ENCODE peak calls at places on chromosomes 12 and 14, in five cellular contexts. M, J, W, V and L are unnamed samples.
A peak's percentile ranks its signal among the peaks of the same experiment; 100 is the strongest.

GRCh38 chr14:80974338-80975078 is 19.1 kb downstream of the TSHR start:
- DNase-seq in J (no peak), W (no peak), V (peak; percentile 41), M (peak; percentile 89), L (no peak)

GRCh38 chr14:104140463-104141331 is 2.3 kb downstream of the KIF26A start:
- DNase-seq in M (no peak), W (peak; percentile 42), J (peak; percentile 66), V (no peak), L (no peak)

GRCh38 chr14:23559010-23559920 is 3.2 kb downstream of the THTPA start:
- DNase-seq in W (peak; percentile 74), J (peak; percentile 88), V (peak; percentile 74), M (peak; percentile 40), L (peak; percentile 72)

GRCh38 chr14:58455593-58456265 is 28.2 kb downstream of the KIAA0586 start:
- DNase-seq in V (no peak), M (peak; percentile 55), W (no peak), J (no peak), L (peak; percentile 18)

GRCh38 chr12:52081263-52081733 is 1.8 kb downstream of the SMIM41 start:
- DNase-seq in V (no peak), J (peak; percentile 91), W (no peak), M (no peak), L (no peak)

GRCh38 chr12:80040075-80040738 is 59.1 kb upstream of the OTOGL start:
- DNase-seq in W (no peak), J (no peak), M (peak; percentile 92), V (peak; percentile 48), L (peak; percentile 63)

GRCh38 chr12:102174117-102174516 is 23.5 kb downstream of the PMCH start:
- DNase-seq in J (no peak), V (no peak), W (no peak), M (no peak), L (no peak)

GRCh38 chr14:101762530-101763101 is 1.1 kb downstream of the PPP2R5C start:
- DNase-seq in J (no peak), V (no peak), W (no peak), M (no peak), L (no peak)

GRCh38 chr12:102406033-102406584 is 74.3 kb downstream of the IGF1 start:
- DNase-seq in M (peak; percentile 42), V (peak; percentile 22), W (peak; percentile 51), J (no peak), L (peak; percentile 11)

GRCh38 chr12:58925111-58925732 is 4.9 kb upstream of the LRIG3 start:
- DNase-seq in J (no peak), W (no peak), M (peak; percentile 80), V (peak; percentile 69), L (no peak)

GRCh38 chr12:56862264-56862663 is 71.9 kb downstream of the SDR9C7 start:
- DNase-seq in J (no peak), W (no peak), V (no peak), M (no peak), L (no peak)

GRCh38 chr12:127619869-127620769 is 646.9 kb upstream of the TMEM132C start:
- DNase-seq in V (no peak), J (no peak), M (no peak), W (no peak), L (no peak)

GRCh38 chr12:65986047-65986446 is 144.5 kb downstream of the LLPH start:
- DNase-seq in J (no peak), W (no peak), M (no peak), V (no peak), L (peak; percentile 37)

GRCh38 chr12:39440781-39441180 is 2.1 kb downstream of the KIF21A start:
- DNase-seq in V (no peak), W (no peak), J (no peak), M (no peak), L (no peak)

GRCh38 chr14:104843442-104844305 is 21.4 kb upstream of the CEP170B start:
- DNase-seq in J (peak; percentile 63), M (no peak), W (no peak), V (no peak), L (no peak)

GRCh38 chr14:76975051-76975450 is 53.5 kb downstream of the IRF2BPL start:
- DNase-seq in M (no peak), J (no peak), W (no peak), V (no peak), L (no peak)

GRCh38 chr14:51004801-51005526 is 60.7 kb upstream of the PYGL start:
- DNase-seq in V (peak; percentile 68), J (no peak), M (peak; percentile 79), W (no peak), L (peak; percentile 67)

GRCh38 chr14:68124885-68125731 is 305.5 kb downstream of the RAD51B start:
- DNase-seq in M (peak; percentile 92), V (peak; percentile 57), W (no peak), J (no peak), L (peak; percentile 66)

GRCh38 chr12:122021822-122022392 is at the start of gene BCL7A:
- DNase-seq in W (peak; percentile 72), M (peak; percentile 74), J (peak; percentile 89), V (peak; percentile 86), L (peak; percentile 86)

GRCh38 chr12:114812858-114813761 is 129.1 kb upstream of the TBX3 start:
- DNase-seq in V (peak; percentile 56), M (peak; percentile 46), J (no peak), W (no peak), L (peak; percentile 35)

GRCh38 chr12:11794311-11794710 is 144.8 kb downstream of the ETV6 start:
- DNase-seq in J (no peak), M (peak; percentile 52), W (no peak), V (no peak), L (no peak)

GRCh38 chr12:112170971-112171596 is 45.7 kb downstream of the TRAFD1 start:
- DNase-seq in W (no peak), J (peak; percentile 63), M (no peak), V (no peak), L (no peak)

GRCh38 chr12:112169086-112169872 is 43.9 kb downstream of the TRAFD1 start:
- DNase-seq in W (no peak), J (peak; percentile 66), V (no peak), M (no peak), L (no peak)

GRCh38 chr12:112169966-112170365 is 44.6 kb downstream of the TRAFD1 start:
- DNase-seq in V (no peak), J (peak; percentile 44), W (no peak), M (no peak), L (no peak)

GRCh38 chr12:112168561-112168971 is 43.2 kb downstream of the TRAFD1 start:
- DNase-seq in W (no peak), V (no peak), M (no peak), J (peak; percentile 62), L (no peak)

GRCh38 chr12:112170376-112170775 is 45.0 kb downstream of the TRAFD1 start:
- DNase-seq in V (peak; percentile 35), J (peak; percentile 75), M (no peak), W (no peak), L (peak; percentile 65)
- TF ChIP-seq CTCF in V (peak; percentile 56), J (peak; percentile 46), M (peak; percentile 46), W (peak; percentile 45), L (peak; percentile 72)

GRCh38 chr12:88552672-88553079 is 27.6 kb downstream of the KITLG start:
- DNase-seq in V (peak; percentile 78), M (peak; percentile 77), W (no peak), J (no peak), L (peak; percentile 83)
- H3K4me3 ChIP-seq in V (no peak overlapping the region), M (no peak overlapping the region), W (no peak overlapping the region), J (no peak overlapping the region), L (no peak overlapping the region)

GRCh38 chr12:53268009-53268636 is at the start of gene ESPL1:
- DNase-seq in J (peak; percentile 91), M (peak; percentile 70), W (peak; percentile 80), V (peak; percentile 84), L (peak; percentile 76)
- TF ChIP-seq CTCF in J (peak; percentile 68), M (peak; percentile 27), W (peak; percentile 47), V (peak; percentile 30), L (peak; percentile 19)

GRCh38 chr14:20630340-20631022 is 11.0 kb downstream of the OR6S1 start:
- DNase-seq in V (peak; percentile 41), W (no peak), M (peak; percentile 27), J (peak; percentile 53), L (peak; percentile 29)

GRCh38 chr14:20626274-20626673 is 15.2 kb downstream of the OR6S1 start:
- DNase-seq in M (no peak), J (no peak), V (no peak), W (no peak), L (no peak)

GRCh38 chr14:20627337-20628032 is 14.0 kb downstream of the OR6S1 start:
- DNase-seq in W (no peak), V (peak; percentile 58), J (no peak), M (no peak), L (peak; percentile 43)

GRCh38 chr14:20631023-20631820 is 10.3 kb downstream of the OR6S1 start:
- DNase-seq in W (no peak), V (peak; percentile 63), J (peak; percentile 48), M (peak; percentile 53), L (peak; percentile 74)

DNA sequence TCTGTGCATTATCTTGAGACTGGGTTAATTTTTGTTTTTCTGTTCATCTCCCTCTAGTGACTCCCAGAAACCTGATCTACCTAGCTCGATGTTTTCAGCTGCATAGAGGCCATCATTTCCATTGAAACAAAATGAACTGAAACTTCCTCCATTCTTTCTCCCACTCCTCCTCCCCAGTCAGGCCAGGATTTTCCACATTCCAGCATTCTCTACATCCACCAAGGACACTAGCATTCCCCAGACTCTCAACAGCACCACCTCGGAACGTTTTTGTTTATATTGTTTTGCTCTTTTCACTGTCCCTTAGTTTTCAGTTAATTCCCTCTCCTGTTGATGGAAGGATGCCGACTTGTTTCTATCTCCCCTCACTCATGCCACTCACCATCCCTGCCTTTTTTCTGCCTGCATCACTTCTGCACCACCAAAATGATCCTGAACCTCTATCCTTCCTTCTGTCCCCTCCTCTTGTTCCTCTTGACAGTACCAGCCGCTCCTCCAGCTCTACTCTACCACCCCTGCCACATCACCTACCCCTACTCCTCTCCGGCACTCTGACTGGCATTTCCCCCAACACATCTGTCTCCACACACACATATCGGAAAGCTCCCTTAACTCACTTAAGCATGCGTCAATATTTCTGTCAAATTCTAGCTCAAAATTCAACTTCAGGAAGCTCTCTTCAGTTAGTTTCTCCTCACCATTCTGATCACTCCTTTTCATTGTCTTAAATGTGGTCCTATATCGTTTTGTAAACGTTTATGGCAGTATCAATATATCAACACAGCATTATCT is 13.2 kb downstream of the OR6S1 start:
- DNase-seq in M (no peak), W (no peak), J (no peak), V (no peak), L (no peak)
- H3K4me3 ChIP-seq in M (no peak overlapping the region), W (no peak overlapping the region), J (no peak overlapping the region), V (no peak overlapping the region), L (no peak overlapping the region)